ENCODE peak calls at places on chromosomes 13 and 19, in five cellular contexts. T, B, Q, N and F are unnamed samples.

GRCh38 chr13:37656247-37656940 is 57.8 kb upstream of the POSTN start:
- DNase-seq in T (no peak), B (peak), Q (no peak), N (no peak), F (peak)

GRCh38 chr19:52451241-52451640 is 2.1 kb upstream of the ZNF578 start:
- DNase-seq in T (no peak), B (no peak), Q (no peak), N (no peak), F (no peak)

GRCh38 chr13:51895906-51896888 is 34.4 kb downstream of the CCDC70 start:
- DNase-seq in T (no peak), B (no peak), Q (peak), N (peak), F (peak)

GRCh38 chr19:36120092-36120983 is 5.1 kb downstream of the TBCB start:
- DNase-seq in T (no peak), B (no peak), Q (no peak), N (no peak), F (no peak)

GRCh38 chr13:61777281-61777680 is 361.6 kb upstream of the PCDH20 start:
- DNase-seq in T (no peak), B (no peak), Q (no peak), N (no peak), F (no peak)

GRCh38 chr19:52584686-52585085 is 14.6 kb downstream of the ZNF701 start:
- DNase-seq in T (no peak), B (no peak), Q (no peak), N (no peak), F (no peak)

GRCh38 chr13:41294914-41295313 is 16.2 kb upstream of the NAA16 start:
- DNase-seq in T (no peak), B (no peak), Q (no peak), N (no peak), F (no peak)

GRCh38 chr19:5498817-5499535 is 43.8 kb downstream of the ZNRF4 start:
- DNase-seq in T (no peak), B (no peak), Q (no peak), N (no peak), F (no peak)

GRCh38 chr19:27774827-27775226 is 1438.1 kb downstream of the UQCRFS1 start:
- DNase-seq in T (no peak), B (no peak), Q (no peak), N (no peak), F (peak)

GRCh38 chr13:110397445-110397844 is 90.4 kb downstream of the COL4A2 start:
- DNase-seq in T (no peak), B (no peak), Q (no peak), N (no peak), F (no peak)

GRCh38 chr13:33353210-33353609 is 67.7 kb upstream of the STARD13 start:
- DNase-seq in T (no peak), B (no peak), Q (peak), N (peak), F (no peak)

GRCh38 chr13:49828452-49828851 is 36.0 kb upstream of the KPNA3 start:
- DNase-seq in T (no peak), B (no peak), Q (no peak), N (no peak), F (no peak)

GRCh38 chr13:72463561-72463960 is 263.9 kb downstream of the MZT1 start:
- DNase-seq in T (no peak), B (no peak), Q (no peak), N (no peak), F (peak)

GRCh38 chr13:103101500-103101899 is 35.3 kb upstream of the SLC10A2 start:
- DNase-seq in T (no peak), B (no peak), Q (no peak), N (no peak), F (no peak)

GRCh38 chr19:13824703-13825102 is 29.5 kb downstream of the ZSWIM4 start:
- DNase-seq in T (no peak), B (no peak), Q (no peak), N (no peak), F (no peak)

GRCh38 chr13:43305416-43305815 is 282.0 kb downstream of the DNAJC15 start:
- DNase-seq in T (no peak), B (no peak), Q (no peak), N (no peak), F (no peak)

GRCh38 chr13:70874646-70875045 is 766.4 kb upstream of the KLHL1 start:
- DNase-seq in T (no peak), B (no peak), Q (no peak), N (no peak), F (no peak)

GRCh38 chr19:2294377-2295335 is 12.7 kb upstream of the PEAK3 start:
- DNase-seq in T (no peak), B (peak), Q (no peak), N (no peak), F (no peak)

GRCh38 chr19:35231956-35232746 is 3.6 kb upstream of the FAM187B start:
- DNase-seq in T (no peak), B (no peak), Q (no peak), N (no peak), F (peak)

GRCh38 chr19:31283701-31284100 is 65.5 kb downstream of the TSHZ3 start:
- DNase-seq in T (no peak), B (no peak), Q (no peak), N (no peak), F (no peak)

GRCh38 chr19:48681127-48681470 is 8.3 kb upstream of the NTN5 start:
- DNase-seq in T (no peak), B (no peak), Q (no peak), N (no peak), F (no peak)